ENCODE peak calls at places on chromosome 9, in seven cellular contexts. C is colonic mucosa, T is uterus, U is mammary epithelial cell, W is fibroblast of lung, E is stomach, D is endodermal cell. F is an unnamed sample.

GRCh38 chr9:10255758-10256157 is 357.0 kb downstream of the PTPRD start:
- DNase-seq in U (no peak), C (no peak), W (no peak), T (no peak), D (no peak), E (peak; percentile 25), F (no peak)

GRCh38 chr9:127065592-127065991 is 56.8 kb downstream of the ANGPTL2 start:
- DNase-seq in C (no peak), D (no peak), W (peak; percentile 62), E (no peak), T (no peak), U (peak; percentile 31), F (peak; percentile 32)

GRCh38 chr9:20117985-20118384 is 329.1 kb upstream of the SLC24A2 start:
- DNase-seq in W (no peak), D (no peak), E (no peak), U (no peak), T (no peak), C (no peak), F (no peak)

GRCh38 chr9:123478967-123479602 is 123.1 kb downstream of the CRB2 start:
- DNase-seq in T (no peak), D (no peak), E (no peak), C (peak; percentile 47), U (no peak), W (no peak), F (no peak)

GRCh38 chr9:128688501-128689292 is at the start of gene SET:
- DNase-seq in D (peak; percentile 97), T (peak; percentile 94), C (peak; percentile 94), E (peak; percentile 96), U (peak; percentile 90), W (peak; percentile 87), F (peak; percentile 66)

GRCh38 chr9:16475257-16475656 is 395.2 kb downstream of the BNC2 start:
- DNase-seq in D (no peak), W (no peak), E (no peak), U (no peak), C (no peak), T (no peak), F (no peak)

GRCh38 chr9:93486269-93486668 is 32.9 kb upstream of the FAM120AOS start:
- DNase-seq in C (no peak), D (no peak), T (no peak), E (no peak), U (no peak), W (no peak), F (no peak)

GRCh38 chr9:2427016-2427891 is 194.3 kb upstream of the VLDLR start:
- DNase-seq in U (peak; percentile 28), W (no peak), T (no peak), D (no peak), E (peak; percentile 70), C (no peak), F (no peak)

GRCh38 chr9:88776717-88777497 is 214.4 kb upstream of the S1PR3 start:
- DNase-seq in E (no peak), T (no peak), C (no peak), D (no peak), U (peak; percentile 85), W (peak; percentile 94), F (peak; percentile 63)

GRCh38 chr9:6187272-6187671 is 28.3 kb upstream of the IL33 start:
- DNase-seq in D (no peak), C (no peak), E (no peak), W (no peak), T (no peak), U (no peak), F (no peak)

GRCh38 chr9:13035822-13036221 is 243.7 kb downstream of the MPDZ start:
- DNase-seq in C (no peak), D (no peak), T (no peak), E (no peak), U (no peak), W (peak; percentile 41), F (no peak)

GRCh38 chr9:13823021-13823420 is 490.9 kb downstream of the NFIB start:
- DNase-seq in D (no peak), W (peak; percentile 81), C (no peak), E (no peak), T (no peak), U (no peak), F (no peak)

GRCh38 chr9:3880851-3881250 is 355.1 kb upstream of the RFX3 start:
- DNase-seq in U (peak; percentile 92), E (no peak), C (no peak), W (peak; percentile 99), T (no peak), D (no peak), F (peak; percentile 46)

GRCh38 chr9:128902351-128903078 is 18.3 kb upstream of the PHYHD1 start:
- DNase-seq in T (no peak), W (no peak), U (peak; percentile 96), C (peak; percentile 83), E (peak; percentile 66), D (no peak), F (no peak)

GRCh38 chr9:91192379-91192775 is 169.3 kb downstream of the AUH start:
- DNase-seq in D (no peak), W (peak; percentile 36), T (peak; percentile 49), C (no peak), E (no peak), U (no peak), F (no peak)
- H3K4me3 ChIP-seq in D (no peak overlapping the region), W (no peak overlapping the region), T (no peak overlapping the region), C (no peak overlapping the region), E (no peak overlapping the region), U (no peak overlapping the region), F (no peak overlapping the region)

GRCh38 chr9:132260846-132261245 is 93.9 kb downstream of the SETX start:
- DNase-seq in T (no peak), U (no peak), D (no peak), W (no peak), C (no peak), E (no peak), F (no peak)
- TF ChIP-seq CTCF in T (no peak), U (no peak), D (no peak), W (no peak), C (no peak), E (no peak), F (no peak)

DNA sequence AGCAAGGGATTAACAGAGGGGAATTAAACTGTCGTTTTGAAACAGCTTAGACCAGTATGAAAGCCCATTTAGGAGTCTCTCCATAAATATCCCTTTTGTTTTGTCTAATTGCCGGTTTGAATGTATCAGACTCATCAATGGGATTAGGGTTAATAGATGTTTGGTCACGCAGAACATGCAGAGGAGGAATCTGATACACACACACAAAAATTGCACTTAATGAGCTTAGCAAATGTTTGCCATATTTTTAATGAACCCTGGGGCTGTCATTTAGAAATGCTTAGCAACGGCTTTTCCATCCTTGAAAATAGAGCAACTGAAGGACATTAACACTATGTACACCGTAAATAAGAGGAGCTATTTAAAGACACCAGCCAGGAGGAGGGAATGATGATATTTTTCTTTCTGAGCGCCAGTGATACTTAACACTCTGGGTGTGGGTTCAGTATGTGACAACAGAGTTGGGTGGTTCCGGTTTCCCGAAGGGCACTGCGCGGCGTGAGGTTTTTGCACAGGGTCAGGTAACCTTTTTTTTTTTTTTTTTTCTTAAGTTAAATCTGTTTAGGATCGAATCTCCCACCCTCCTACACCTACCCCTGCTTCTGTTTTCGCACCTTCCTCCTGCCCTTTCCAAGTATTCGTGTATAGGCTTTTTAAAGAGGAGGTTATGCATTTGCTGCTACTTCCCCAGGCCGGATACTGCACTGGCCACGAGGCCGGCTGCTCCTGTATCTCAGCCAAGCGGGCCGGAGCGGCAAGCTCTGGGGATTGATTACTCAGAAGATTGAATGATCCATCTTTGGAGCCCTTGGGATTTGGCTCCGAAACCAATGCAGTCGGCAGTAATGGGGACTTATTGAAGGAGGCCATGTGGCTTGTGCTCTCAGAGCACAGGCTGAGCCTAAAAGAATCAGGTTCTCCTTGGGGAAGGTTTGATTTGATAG is 405.0 kb downstream of the TLE4 start:
- DNase-seq in W (no peak), U (no peak), E (no peak), T (no peak), C (no peak), D (no peak), F (no peak)
- H3K27ac ChIP-seq in W (no peak overlapping the region), U (no peak overlapping the region), E (no peak overlapping the region), T (no peak overlapping the region), C (no peak overlapping the region), D (peak overlapping the region; percentile 14), F (no peak overlapping the region)

GRCh38 chr9:99185328-99185632 is 36.5 kb downstream of the ALG2 start:
- DNase-seq in W (no peak), U (no peak), T (no peak), C (no peak), E (no peak), D (no peak), F (no peak)
- H3K4me3 ChIP-seq in W (peak overlapping the region; percentile 48), U (no peak overlapping the region), T (no peak overlapping the region), C (no peak overlapping the region), E (no peak overlapping the region), D (no peak overlapping the region), F (no peak overlapping the region)

GRCh38 chr9:136529516-136530471 is 16.1 kb downstream of the NOTCH1 start:
- DNase-seq in D (no peak), W (no peak), E (no peak), U (no peak), C (peak; percentile 56), T (no peak), F (no peak)

GRCh38 chr9:136527131-136527530 is 18.7 kb downstream of the NOTCH1 start:
- DNase-seq in T (no peak), C (no peak), E (no peak), W (no peak), D (no peak), U (no peak), F (no peak)

GRCh38 chr9:136528716-136529341 is 17.0 kb downstream of the NOTCH1 start:
- DNase-seq in C (no peak), T (no peak), U (no peak), D (no peak), E (no peak), W (no peak), F (no peak)

GRCh38 chr9:136526625-136527066 is 19.2 kb downstream of the NOTCH1 start:
- DNase-seq in U (no peak), D (peak; percentile 74), W (no peak), E (peak; percentile 57), C (peak; percentile 88), T (no peak), F (no peak)

GRCh38 chr9:136527721-136528710 is 17.8 kb downstream of the NOTCH1 start:
- DNase-seq in U (no peak), C (peak; percentile 88), W (no peak), T (no peak), E (peak; percentile 48), D (peak; percentile 82), F (no peak)
- TF ChIP-seq CTCF in U (no peak), C (no peak), W (no peak), T (no peak), E (no peak), D (no peak), F (no peak)

GRCh38 chr9:68498816-68499215 is 41.9 kb downstream of the TMEM252 start:
- DNase-seq in C (no peak), W (no peak), U (no peak), D (no peak), T (no peak), E (no peak), F (no peak)
- H3K27ac ChIP-seq in C (no peak overlapping the region), W (no peak overlapping the region), U (no peak overlapping the region), D (no peak overlapping the region), T (peak overlapping the region; percentile 84), E (peak overlapping the region; percentile 76), F (no peak overlapping the region)

DNA sequence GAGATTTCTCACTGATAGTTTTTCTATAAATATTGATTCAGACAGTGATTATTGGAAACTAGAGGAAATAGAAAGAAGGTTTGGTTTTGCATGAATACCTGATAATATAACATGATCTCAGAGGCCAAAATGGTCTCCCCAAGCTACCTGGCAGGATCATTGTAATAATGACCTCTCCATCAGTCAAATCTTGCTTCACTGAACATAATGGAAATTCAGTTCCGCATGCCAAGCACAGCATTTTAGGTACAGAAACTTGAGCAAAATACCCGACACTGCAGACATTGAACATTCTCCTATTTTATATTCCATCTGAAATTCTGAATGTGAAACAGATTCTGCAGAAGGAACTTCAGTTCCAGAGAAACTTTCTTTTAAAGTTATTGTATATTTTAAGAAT is 9.1 kb upstream of the TBC1D2 start:
- DNase-seq in U (no peak), T (no peak), W (no peak), C (no peak), D (peak; percentile 13), E (no peak), F (no peak)
- H3K4me3 ChIP-seq in U (no peak overlapping the region), T (no peak overlapping the region), W (no peak overlapping the region), C (no peak overlapping the region), D (no peak overlapping the region), E (no peak overlapping the region), F (no peak overlapping the region)

F was measured in AG04450.